ENCODE peak calls at places on chromosomes 5 and 9, in six cellular contexts. One of them, this sample, is unnamed. For H3K27me3, the result is how much of the 10 kb centered on the place peaks cover.

GRCh38 chr9:125950880-125951471 is 203.8 kb downstream of the PBX3 start:
- DNase-seq in sigmoid colon: no peak
- DNase-seq in hepatocyte: no peak
- DNase-seq in spleen: no peak
- DNase-seq in Caco-2: no peak
- DNase-seq in right atrium auricular region: no peak
- DNase-seq in this sample: no peak

GRCh38 chr5:176529824-176530195 is 7.4 kb downstream of the RNF44 start:
- DNase-seq in sigmoid colon: no peak
- DNase-seq in hepatocyte: no peak
- DNase-seq in spleen: peak
- DNase-seq in Caco-2: no peak
- DNase-seq in right atrium auricular region: no peak
- DNase-seq in this sample: no peak

GRCh38 chr9:134815435-134816214 is 65.0 kb upstream of the FCN2 start:
- DNase-seq in sigmoid colon: no peak
- DNase-seq in hepatocyte: no peak
- DNase-seq in spleen: no peak
- DNase-seq in Caco-2: no peak
- DNase-seq in right atrium auricular region: no peak
- DNase-seq in this sample: no peak

GRCh38 chr9:37017546-37017945 is 16.5 kb downstream of the PAX5 start:
- DNase-seq in sigmoid colon: no peak
- DNase-seq in hepatocyte: no peak
- DNase-seq in spleen: peak
- DNase-seq in Caco-2: no peak
- DNase-seq in right atrium auricular region: no peak
- DNase-seq in this sample: no peak

GRCh38 chr5:59099270-59099994 is 516.6 kb downstream of the RAB3C start:
- DNase-seq in sigmoid colon: no peak
- DNase-seq in hepatocyte: peak
- DNase-seq in spleen: no peak
- DNase-seq in Caco-2: no peak
- DNase-seq in right atrium auricular region: no peak
- DNase-seq in this sample: no peak

GRCh38 chr5:3845249-3845648 is 249.6 kb downstream of the IRX1 start:
- DNase-seq in sigmoid colon: no peak
- DNase-seq in hepatocyte: no peak
- DNase-seq in spleen: no peak
- DNase-seq in Caco-2: no peak
- DNase-seq in right atrium auricular region: no peak
- DNase-seq in this sample: no peak

GRCh38 chr9:89365532-89365912 is 47.2 kb downstream of the SECISBP2 start:
- DNase-seq in sigmoid colon: peak
- DNase-seq in hepatocyte: no peak
- DNase-seq in spleen: no peak
- DNase-seq in Caco-2: no peak
- DNase-seq in right atrium auricular region: no peak
- DNase-seq in this sample: peak

GRCh38 chr9:122941560-122942234 is 877 bp downstream of the RABGAP1 start:
- DNase-seq in sigmoid colon: peak
- DNase-seq in hepatocyte: peak
- DNase-seq in spleen: no peak
- DNase-seq in Caco-2: no peak
- DNase-seq in right atrium auricular region: no peak
- DNase-seq in this sample: no peak

GRCh38 chr9:93119953-93120845 is 13.9 kb downstream of the NINJ1 start:
- DNase-seq in sigmoid colon: peak
- DNase-seq in hepatocyte: peak
- DNase-seq in spleen: peak
- DNase-seq in Caco-2: no peak
- DNase-seq in right atrium auricular region: peak
- DNase-seq in this sample: peak

GRCh38 chr9:92001244-92001643 is 51.2 kb upstream of the ROR2 start:
- DNase-seq in sigmoid colon: no peak
- DNase-seq in hepatocyte: no peak
- DNase-seq in spleen: no peak
- DNase-seq in Caco-2: no peak
- DNase-seq in right atrium auricular region: peak
- DNase-seq in this sample: no peak

DNA sequence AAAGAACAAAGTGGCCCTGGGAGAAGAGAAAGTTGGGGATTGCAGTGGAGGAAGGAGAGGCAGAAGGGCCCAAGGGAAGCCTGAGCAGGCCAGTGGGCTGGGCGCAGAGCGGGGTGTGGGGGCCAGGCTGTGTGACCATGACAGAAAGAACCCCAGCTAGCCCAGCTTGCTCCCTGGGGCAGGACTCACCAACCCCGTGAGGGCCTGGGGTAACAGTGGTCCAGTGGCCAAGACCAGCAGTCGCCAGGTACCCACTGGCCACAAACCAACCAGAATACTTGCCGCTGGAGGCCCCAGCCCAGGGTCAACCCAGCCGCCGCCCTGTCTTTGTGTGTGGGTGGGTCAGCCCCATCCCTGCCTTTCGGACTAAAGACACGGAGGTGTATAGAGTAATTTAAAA is 146.5 kb downstream of the CACNA1B start:
- DNase-seq in sigmoid colon: peak
- DNase-seq in hepatocyte: no peak
- DNase-seq in spleen: peak
- DNase-seq in Caco-2: no peak
- DNase-seq in right atrium auricular region: peak
- DNase-seq in this sample: no peak
- H3K27me3 ChIP-seq in sigmoid colon: under half
- H3K27me3 ChIP-seq in hepatocyte: half or more
- H3K27me3 ChIP-seq in spleen: under half
- H3K27me3 ChIP-seq in Caco-2: under half
- H3K27me3 ChIP-seq in right atrium auricular region: under half
- H3K27me3 ChIP-seq in this sample: half or more

DNA sequence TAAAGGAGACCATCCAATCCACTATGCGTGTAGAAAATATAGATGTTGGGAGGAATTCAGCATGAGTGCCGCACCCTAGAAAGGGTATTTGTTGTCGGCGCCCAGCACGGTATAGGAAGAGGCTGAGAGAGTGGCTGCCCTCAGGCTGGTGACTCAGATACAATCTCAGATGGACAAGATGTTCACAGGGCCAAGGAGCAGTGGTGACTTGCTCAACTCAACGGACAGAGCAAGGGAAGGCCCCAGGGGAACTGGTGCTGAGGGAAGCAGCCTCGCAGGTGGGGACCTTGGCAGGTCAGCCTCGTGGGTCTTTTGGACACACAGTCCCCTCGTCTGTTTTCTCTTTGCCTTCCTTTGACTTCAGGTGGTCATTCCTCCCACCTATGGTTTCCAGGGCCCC is 28.0 kb upstream of the IRX2 start:
- DNase-seq in sigmoid colon: no peak
- DNase-seq in hepatocyte: no peak
- DNase-seq in spleen: no peak
- DNase-seq in Caco-2: no peak
- DNase-seq in right atrium auricular region: no peak
- DNase-seq in this sample: no peak
- TF ChIP-seq CTCF in sigmoid colon: no peak
- TF ChIP-seq CTCF in hepatocyte: no peak
- TF ChIP-seq CTCF in spleen: no peak
- TF ChIP-seq CTCF in Caco-2: no peak
- TF ChIP-seq CTCF in right atrium auricular region: no peak
- TF ChIP-seq CTCF in this sample: no peak

GRCh38 chr5:68054625-68055024 is 160.9 kb upstream of the PIK3R1 start:
- DNase-seq in sigmoid colon: no peak
- DNase-seq in hepatocyte: no peak
- DNase-seq in spleen: no peak
- DNase-seq in Caco-2: no peak
- DNase-seq in right atrium auricular region: no peak
- DNase-seq in this sample: no peak

GRCh38 chr5:68060382-68060781 is 155.2 kb upstream of the PIK3R1 start:
- DNase-seq in sigmoid colon: no peak
- DNase-seq in hepatocyte: no peak
- DNase-seq in spleen: no peak
- DNase-seq in Caco-2: no peak
- DNase-seq in right atrium auricular region: no peak
- DNase-seq in this sample: no peak

GRCh38 chr5:68055686-68056085 is 159.9 kb upstream of the PIK3R1 start:
- DNase-seq in sigmoid colon: no peak
- DNase-seq in hepatocyte: no peak
- DNase-seq in spleen: no peak
- DNase-seq in Caco-2: no peak
- DNase-seq in right atrium auricular region: no peak
- DNase-seq in this sample: no peak

GRCh38 chr5:68053202-68053601 is 162.4 kb upstream of the PIK3R1 start:
- DNase-seq in sigmoid colon: no peak
- DNase-seq in hepatocyte: no peak
- DNase-seq in spleen: no peak
- DNase-seq in Caco-2: no peak
- DNase-seq in right atrium auricular region: no peak
- DNase-seq in this sample: no peak

GRCh38 chr5:68057186-68057585 is 158.4 kb upstream of the PIK3R1 start:
- DNase-seq in sigmoid colon: no peak
- DNase-seq in hepatocyte: no peak
- DNase-seq in spleen: no peak
- DNase-seq in Caco-2: peak
- DNase-seq in right atrium auricular region: no peak
- DNase-seq in this sample: no peak
- H3K27me3 ChIP-seq in sigmoid colon: under half
- H3K27me3 ChIP-seq in hepatocyte: under half
- H3K27me3 ChIP-seq in spleen: under half
- H3K27me3 ChIP-seq in Caco-2: under half
- H3K27me3 ChIP-seq in right atrium auricular region: under half
- H3K27me3 ChIP-seq in this sample: under half

GRCh38 chr5:12704955-12705354 is 800.7 kb upstream of the CTNND2 start:
- DNase-seq in sigmoid colon: no peak
- DNase-seq in hepatocyte: no peak
- DNase-seq in spleen: no peak
- DNase-seq in Caco-2: peak
- DNase-seq in right atrium auricular region: no peak
- DNase-seq in this sample: no peak
- TF ChIP-seq CTCF in sigmoid colon: no peak
- TF ChIP-seq CTCF in hepatocyte: peak
- TF ChIP-seq CTCF in spleen: no peak
- TF ChIP-seq CTCF in Caco-2: peak
- TF ChIP-seq CTCF in right atrium auricular region: no peak
- TF ChIP-seq CTCF in this sample: peak

GRCh38 chr5:17123785-17124184 is 93.6 kb upstream of the BASP1 start:
- DNase-seq in sigmoid colon: no peak
- DNase-seq in hepatocyte: no peak
- DNase-seq in spleen: no peak
- DNase-seq in Caco-2: no peak
- DNase-seq in right atrium auricular region: no peak
- DNase-seq in this sample: no peak
- H3K27me3 ChIP-seq in sigmoid colon: under half
- H3K27me3 ChIP-seq in hepatocyte: under half
- H3K27me3 ChIP-seq in spleen: under half
- H3K27me3 ChIP-seq in Caco-2: under half
- H3K27me3 ChIP-seq in right atrium auricular region: under half
- H3K27me3 ChIP-seq in this sample: under half

DNA sequence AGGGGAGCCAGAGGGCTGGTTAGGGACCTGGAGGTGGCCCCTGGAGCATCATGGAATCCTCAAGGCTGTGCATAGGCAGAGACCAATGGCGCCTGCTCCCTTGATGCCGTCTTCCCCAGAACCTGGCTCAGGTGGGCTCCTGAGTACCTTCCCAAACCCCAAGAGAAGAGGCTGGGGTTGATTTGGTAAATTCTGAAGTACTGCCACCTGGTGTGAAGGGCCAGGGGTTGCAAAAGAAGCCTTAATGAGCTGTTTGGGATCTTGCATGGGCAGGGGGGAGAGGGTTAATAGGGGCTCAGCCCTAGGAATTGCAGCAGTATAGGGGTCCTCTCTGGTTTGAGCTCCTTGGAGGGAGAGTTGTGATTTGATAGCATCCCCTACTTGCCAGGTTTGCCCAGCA is 52.1 kb downstream of the CYSTM1 start:
- DNase-seq in sigmoid colon: no peak
- DNase-seq in hepatocyte: no peak
- DNase-seq in spleen: no peak
- DNase-seq in Caco-2: no peak
- DNase-seq in right atrium auricular region: no peak
- DNase-seq in this sample: no peak
- TF ChIP-seq CTCF in sigmoid colon: no peak
- TF ChIP-seq CTCF in hepatocyte: no peak
- TF ChIP-seq CTCF in spleen: no peak
- TF ChIP-seq CTCF in Caco-2: peak
- TF ChIP-seq CTCF in right atrium auricular region: no peak
- TF ChIP-seq CTCF in this sample: no peak

GRCh38 chr9:101027733-101028345 is 688 bp upstream of the PLPPR1 start:
- DNase-seq in sigmoid colon: no peak
- DNase-seq in hepatocyte: no peak
- DNase-seq in spleen: no peak
- DNase-seq in Caco-2: no peak
- DNase-seq in right atrium auricular region: no peak
- DNase-seq in this sample: no peak

GRCh38 chr9:101026824-101027223 is 1.7 kb upstream of the PLPPR1 start:
- DNase-seq in sigmoid colon: no peak
- DNase-seq in hepatocyte: no peak
- DNase-seq in spleen: no peak
- DNase-seq in Caco-2: no peak
- DNase-seq in right atrium auricular region: no peak
- DNase-seq in this sample: no peak

GRCh38 chr9:101028346-101029299 is at the start of gene PLPPR1:
- DNase-seq in sigmoid colon: peak
- DNase-seq in hepatocyte: peak
- DNase-seq in spleen: peak
- DNase-seq in Caco-2: peak
- DNase-seq in right atrium auricular region: no peak
- DNase-seq in this sample: peak

GRCh38 chr9:101029300-101030021 is 934 bp downstream of the PLPPR1 start:
- DNase-seq in sigmoid colon: no peak
- DNase-seq in hepatocyte: peak
- DNase-seq in spleen: no peak
- DNase-seq in Caco-2: no peak
- DNase-seq in right atrium auricular region: no peak
- DNase-seq in this sample: no peak

GRCh38 chr9:101027246-101027645 is 1.3 kb upstream of the PLPPR1 start:
- DNase-seq in sigmoid colon: no peak
- DNase-seq in hepatocyte: no peak
- DNase-seq in spleen: no peak
- DNase-seq in Caco-2: no peak
- DNase-seq in right atrium auricular region: no peak
- DNase-seq in this sample: no peak
- H3K27me3 ChIP-seq in sigmoid colon: under half
- H3K27me3 ChIP-seq in hepatocyte: half or more
- H3K27me3 ChIP-seq in spleen: under half
- H3K27me3 ChIP-seq in Caco-2: under half
- H3K27me3 ChIP-seq in right atrium auricular region: under half
- H3K27me3 ChIP-seq in this sample: half or more

GRCh38 chr5:41728281-41728680 is 141.9 kb downstream of the OXCT1 start:
- DNase-seq in sigmoid colon: no peak
- DNase-seq in hepatocyte: no peak
- DNase-seq in spleen: no peak
- DNase-seq in Caco-2: no peak
- DNase-seq in right atrium auricular region: no peak
- DNase-seq in this sample: no peak

GRCh38 chr5:41721521-41721920 is 148.7 kb downstream of the OXCT1 start:
- DNase-seq in sigmoid colon: no peak
- DNase-seq in hepatocyte: no peak
- DNase-seq in spleen: no peak
- DNase-seq in Caco-2: no peak
- DNase-seq in right atrium auricular region: no peak
- DNase-seq in this sample: no peak

GRCh38 chr5:41722359-41722950 is 147.8 kb downstream of the OXCT1 start:
- DNase-seq in sigmoid colon: no peak
- DNase-seq in hepatocyte: no peak
- DNase-seq in spleen: no peak
- DNase-seq in Caco-2: no peak
- DNase-seq in right atrium auricular region: no peak
- DNase-seq in this sample: no peak
- TF ChIP-seq CTCF in sigmoid colon: no peak
- TF ChIP-seq CTCF in hepatocyte: peak
- TF ChIP-seq CTCF in spleen: no peak
- TF ChIP-seq CTCF in Caco-2: no peak
- TF ChIP-seq CTCF in right atrium auricular region: no peak
- TF ChIP-seq CTCF in this sample: peak

GRCh38 chr5:174775071-174775470 is 50.7 kb downstream of the MSX2 start:
- DNase-seq in sigmoid colon: no peak
- DNase-seq in hepatocyte: no peak
- DNase-seq in spleen: no peak
- DNase-seq in Caco-2: no peak
- DNase-seq in right atrium auricular region: no peak
- DNase-seq in this sample: no peak
- H3K27me3 ChIP-seq in sigmoid colon: under half
- H3K27me3 ChIP-seq in hepatocyte: under half
- H3K27me3 ChIP-seq in spleen: under half
- H3K27me3 ChIP-seq in Caco-2: under half
- H3K27me3 ChIP-seq in right atrium auricular region: under half
- H3K27me3 ChIP-seq in this sample: under half

This sample was measured in RWPE2.